ENCODE peak calls at places on chromosomes 4 and X, in four cellular contexts. X is AG08396; R is uterus; P is activated CD4-positive, alpha-beta T cell treated with anti-CD3 and anti-CD28 coated beads, Interleukin-2, amount 50 U/mL, for 4 hours. V is an unnamed sample.

GRCh38 chr4:95729596-95729995 is 110.3 kb upstream of the PDHA2 start:
- DNase-seq in X (no peak), P (no peak), R (no peak), V (no peak)

GRCh38 chr4:46878641-46879040 is 30.4 kb downstream of the COX7B2 start:
- DNase-seq in X (no peak), R (no peak), P (no peak), V (no peak)

GRCh38 chrX:107483976-107484726 is 34.7 kb downstream of the FRMPD3 start:
- DNase-seq in X (no peak), P (no peak), R (peak; percentile 51), V (no peak)

GRCh38 chr4:5812506-5813229 is 80.2 kb downstream of the CRMP1 start:
- DNase-seq in R (peak; percentile 38), P (no peak), X (peak; percentile 79), V (peak; percentile 73)

GRCh38 chrX:107561468-107562215 is 66.7 kb upstream of the PRPS1 start:
- DNase-seq in P (no peak), R (no peak), X (no peak), V (no peak)

GRCh38 chrX:136185409-136186022 is 38.2 kb downstream of the FHL1 start:
- DNase-seq in P (no peak), R (no peak), X (peak; percentile 20), V (no peak)

GRCh38 chr4:7087036-7087435 is 19.2 kb upstream of the GRPEL1 start:
- DNase-seq in X (no peak), R (no peak), P (no peak), V (no peak)

GRCh38 chrX:154715825-154716224 is 35.1 kb downstream of the GAB3 start:
- DNase-seq in X (no peak), P (no peak), R (no peak), V (no peak)

GRCh38 chr4:102441978-102442890 is 58.9 kb upstream of the NFKB1 start:
- DNase-seq in R (no peak), P (no peak), X (no peak), V (no peak)

GRCh38 chr4:86967798-86968197 is 33.0 kb downstream of the AFF1 start:
- DNase-seq in R (no peak), X (no peak), P (no peak), V (no peak)

GRCh38 chrX:110146521-110146920 is 143.6 kb downstream of the TMEM164 start:
- DNase-seq in P (peak; percentile 5), R (peak; percentile 51), X (peak; percentile 47), V (peak; percentile 33)

GRCh38 chr4:93788712-93789111 is 39.8 kb upstream of the ATOH1 start:
- DNase-seq in X (peak; percentile 26), R (no peak), P (no peak), V (peak; percentile 25)

GRCh38 chrX:29419774-29420553 is 795.4 kb upstream of the MAGEB2 start:
- DNase-seq in P (no peak), R (no peak), X (peak; percentile 3), V (no peak)

GRCh38 chrX:23548164-23548563 is 119.1 kb upstream of the PRDX4 start:
- DNase-seq in R (no peak), X (no peak), P (no peak), V (no peak)

GRCh38 chr4:121397941-121398601 is 17.3 kb upstream of the QRFPR start:
- DNase-seq in R (no peak), P (no peak), X (no peak), V (no peak)

GRCh38 chr4:94939791-94940530 is 182.2 kb downstream of the BMPR1B start:
- DNase-seq in X (no peak), R (no peak), P (no peak), V (no peak)

GRCh38 chr4:182145360-182145905 is 97.8 kb upstream of the TENM3 start:
- DNase-seq in R (no peak), X (no peak), P (no peak), V (no peak)